ENCODE peak calls at places on chromosomes 2 and 18, in nine cellular contexts. H, Z, N, V, T, G, X, D and M are unnamed samples.

GRCh38 chr2:112889976-112890375 is 21.0 kb upstream of the IL37 start:
- DNase-seq in H (no peak), Z (no peak), N (peak), V (no peak), T (no peak), G (no peak), X (no peak), D (no peak), M (no peak)

GRCh38 chr2:49210191-49210590 is 55.9 kb upstream of the FSHR start:
- DNase-seq in H (no peak), Z (no peak), N (peak), V (no peak), T (no peak), G (no peak), X (no peak), D (no peak), M (no peak)

GRCh38 chr2:233326500-233326899 is 18.9 kb downstream of the SAG start:
- DNase-seq in H (no peak), Z (no peak), N (no peak), V (no peak), T (no peak), G (no peak), X (no peak), D (no peak), M (no peak)

GRCh38 chr18:2881490-2882195 is 34.8 kb downstream of the EMILIN2 start:
- DNase-seq in H (peak), Z (no peak), N (no peak), V (no peak), T (no peak), G (peak), X (no peak), D (peak), M (no peak)

GRCh38 chr18:58865009-58865345 is 300 bp downstream of the ZNF532 start:
- DNase-seq in H (no peak), Z (no peak), N (no peak), V (no peak), T (no peak), G (no peak), X (no peak), D (no peak), M (no peak)

GRCh38 chr18:3094355-3094684 is 81.4 kb upstream of the LPIN2 start:
- DNase-seq in H (peak), Z (no peak), N (peak), V (no peak), T (no peak), G (no peak), X (no peak), D (no peak), M (no peak)

GRCh38 chr18:27922780-27923179 is 254.2 kb downstream of the CDH2 start:
- DNase-seq in H (no peak), Z (no peak), N (no peak), V (no peak), T (no peak), G (no peak), X (no peak), D (no peak), M (no peak)

GRCh38 chr2:111121873-111122630 is 1.3 kb downstream of the BCL2L11 start:
- DNase-seq in H (peak), Z (peak), N (peak), V (peak), T (peak), G (peak), X (peak), D (peak), M (no peak)

GRCh38 chr2:39584283-39584972 is 81.3 kb upstream of the TMEM178A start:
- DNase-seq in H (no peak), Z (no peak), N (peak), V (no peak), T (no peak), G (peak), X (no peak), D (peak), M (no peak)

GRCh38 chr18:79853303-79853992 is 55.7 kb downstream of the KCNG2 start:
- DNase-seq in H (no peak), Z (no peak), N (no peak), V (peak), T (no peak), G (no peak), X (no peak), D (no peak), M (no peak)

GRCh38 chr18:78891185-78891762 is 88.3 kb upstream of the SALL3 start:
- DNase-seq in H (no peak), Z (no peak), N (peak), V (no peak), T (no peak), G (no peak), X (no peak), D (no peak), M (no peak)

GRCh38 chr18:46541626-46542189 is 115.3 kb downstream of the LOXHD1 start:
- DNase-seq in H (no peak), Z (no peak), N (no peak), V (no peak), T (no peak), G (no peak), X (no peak), D (no peak), M (no peak)

GRCh38 chr2:158204741-158205165 is 103.1 kb downstream of the UPP2 start:
- DNase-seq in H (no peak), Z (no peak), N (no peak), V (no peak), T (no peak), G (no peak), X (no peak), D (no peak), M (no peak)

GRCh38 chr2:215668329-215668728 is 232.5 kb upstream of the FN1 start:
- DNase-seq in H (no peak), Z (no peak), N (no peak), V (no peak), T (no peak), G (no peak), X (no peak), D (no peak), M (no peak)

GRCh38 chr2:149540138-149540537 is 47.4 kb downstream of the MMADHC start:
- DNase-seq in H (no peak), Z (no peak), N (no peak), V (no peak), T (no peak), G (no peak), X (no peak), D (no peak), M (no peak)

GRCh38 chr2:158325031-158325781 is 131.3 kb downstream of the CCDC148 start:
- DNase-seq in H (no peak), Z (no peak), N (no peak), V (no peak), T (no peak), G (no peak), X (no peak), D (no peak), M (no peak)

GRCh38 chr2:215428060-215428910 is 7.6 kb downstream of the FN1 start:
- DNase-seq in H (no peak), Z (no peak), N (no peak), V (no peak), T (no peak), G (no peak), X (no peak), D (no peak), M (no peak)

GRCh38 chr2:202700075-202700901 is 65.5 kb downstream of the FAM117B start:
- DNase-seq in H (no peak), Z (no peak), N (no peak), V (no peak), T (no peak), G (no peak), X (no peak), D (no peak), M (no peak)

GRCh38 chr2:222319576-222320440 is 21.0 kb upstream of the PAX3 start:
- DNase-seq in H (peak), Z (no peak), N (peak), V (no peak), T (peak), G (no peak), X (no peak), D (no peak), M (no peak)

GRCh38 chr2:121243821-121244460 is 41.1 kb downstream of the TFCP2L1 start:
- DNase-seq in H (no peak), Z (no peak), N (no peak), V (peak), T (no peak), G (no peak), X (no peak), D (no peak), M (no peak)

GRCh38 chr2:67255933-67256615 is 141.1 kb upstream of the ETAA1 start:
- DNase-seq in H (no peak), Z (no peak), N (peak), V (no peak), T (no peak), G (peak), X (no peak), D (peak), M (no peak)

GRCh38 chr2:23595601-23596251 is 210.7 kb downstream of the KLHL29 start:
- DNase-seq in H (no peak), Z (no peak), N (peak), V (no peak), T (peak), G (no peak), X (no peak), D (no peak), M (no peak)

GRCh38 chr2:219433666-219434467 is 776 bp upstream of the SPEG start:
- DNase-seq in H (peak), Z (no peak), N (peak), V (no peak), T (peak), G (no peak), X (peak), D (peak), M (no peak)

GRCh38 chr2:155377178-155377780 is 678.8 kb downstream of the KCNJ3 start:
- DNase-seq in H (peak), Z (peak), N (peak), V (no peak), T (peak), G (peak), X (no peak), D (peak), M (no peak)

GRCh38 chr18:74831571-74832250 is 234.0 kb downstream of the ZNF407 start:
- DNase-seq in H (no peak), Z (no peak), N (no peak), V (no peak), T (no peak), G (no peak), X (no peak), D (no peak), M (no peak)